ENCODE peak calls at places on chromosomes 4 and X, in eight cellular contexts. E, J, G, N, O, U, I and X are unnamed samples.

GRCh38 chrX:20639115-20639514 is 372.4 kb upstream of the RPS6KA3 start:
- DNase-seq in J (no peak), I (no peak), U (no peak), O (no peak), G (no peak), N (no peak), E (no peak), X (no peak)

GRCh38 chr4:159430896-159431295 is 328.0 kb downstream of the RAPGEF2 start:
- DNase-seq in N (no peak), O (no peak), I (no peak), G (no peak), U (no peak), E (no peak), J (no peak), X (no peak)

GRCh38 chrX:84318661-84319060 is 130.7 kb upstream of the RPS6KA6 start:
- DNase-seq in U (no peak), G (no peak), J (no peak), O (no peak), E (no peak), N (no peak), I (no peak), X (no peak)

GRCh38 chrX:103376979-103377324 is 614 bp downstream of the BEX3 start:
- DNase-seq in U (peak; percentile 32), N (peak; percentile 11), E (peak; percentile 22), J (no peak), O (no peak), G (no peak), I (peak; percentile 8), X (no peak)

GRCh38 chr4:19944251-19944650 is 307.5 kb upstream of the SLIT2 start:
- DNase-seq in O (no peak), U (no peak), I (no peak), N (no peak), J (no peak), E (no peak), G (no peak), X (peak; percentile 27)

GRCh38 chr4:15587649-15588048 is 67.5 kb downstream of the FBXL5 start:
- DNase-seq in U (no peak), J (no peak), N (no peak), O (no peak), I (no peak), G (no peak), E (no peak), X (no peak)

GRCh38 chrX:129721870-129722269 is 16.9 kb upstream of the XPNPEP2 start:
- DNase-seq in U (no peak), E (no peak), O (no peak), N (no peak), I (no peak), G (no peak), J (no peak), X (no peak)

GRCh38 chr4:130808492-130808891 is 1712.5 kb downstream of the C4orf33 start:
- DNase-seq in J (peak; percentile 35), U (peak; percentile 1), G (no peak), N (no peak), I (no peak), E (no peak), O (no peak), X (peak; percentile 2)

GRCh38 chr4:87152310-87153061 is 67.9 kb downstream of the KLHL8 start:
- DNase-seq in O (no peak), U (peak; percentile 13), G (no peak), I (no peak), N (no peak), E (peak; percentile 64), J (no peak), X (no peak)

GRCh38 chr4:150126880-150127236 is 48.6 kb downstream of the DCLK2 start:
- DNase-seq in J (no peak), G (no peak), O (no peak), I (no peak), E (no peak), U (peak; percentile 88), N (peak; percentile 84), X (peak; percentile 71)

GRCh38 chrX:20445109-20445508 is 178.4 kb upstream of the RPS6KA3 start:
- DNase-seq in U (no peak), O (no peak), I (no peak), N (no peak), J (no peak), G (no peak), E (no peak), X (no peak)

GRCh38 chrX:70476934-70477733 is 32.5 kb downstream of the DLG3 start:
- DNase-seq in J (peak; percentile 78), O (peak; percentile 51), G (peak; percentile 6), E (peak; percentile 51), U (peak; percentile 75), I (no peak), N (peak; percentile 71), X (peak; percentile 42)

GRCh38 chr4:155494037-155494718 is 117.4 kb upstream of the MAP9 start:
- DNase-seq in O (no peak), U (no peak), J (no peak), G (no peak), N (no peak), I (no peak), E (no peak), X (no peak)

GRCh38 chr4:87985097-87985886 is 9.8 kb downstream of the SPP1 start:
- DNase-seq in I (no peak), G (peak; percentile 38), J (peak; percentile 58), N (peak; percentile 29), O (no peak), U (peak; percentile 46), E (peak; percentile 69), X (peak; percentile 43)

GRCh38 chr4:179671609-179672008 is 2229.4 kb upstream of the AGA start:
- DNase-seq in U (peak; percentile 16), J (no peak), O (no peak), I (no peak), N (no peak), E (no peak), G (no peak), X (no peak)

GRCh38 chr4:186067757-186068385 is 1.1 kb upstream of the TLR3 start:
- DNase-seq in N (peak; percentile 9), O (peak; percentile 48), I (peak; percentile 9), E (peak; percentile 44), G (peak; percentile 27), U (peak; percentile 28), J (peak; percentile 64), X (no peak)

GRCh38 chr4:108118505-108118904 is 50.2 kb downstream of the LEF1 start:
- DNase-seq in O (no peak), I (no peak), U (no peak), J (no peak), E (no peak), G (no peak), N (no peak), X (peak; percentile 16)

DNA sequence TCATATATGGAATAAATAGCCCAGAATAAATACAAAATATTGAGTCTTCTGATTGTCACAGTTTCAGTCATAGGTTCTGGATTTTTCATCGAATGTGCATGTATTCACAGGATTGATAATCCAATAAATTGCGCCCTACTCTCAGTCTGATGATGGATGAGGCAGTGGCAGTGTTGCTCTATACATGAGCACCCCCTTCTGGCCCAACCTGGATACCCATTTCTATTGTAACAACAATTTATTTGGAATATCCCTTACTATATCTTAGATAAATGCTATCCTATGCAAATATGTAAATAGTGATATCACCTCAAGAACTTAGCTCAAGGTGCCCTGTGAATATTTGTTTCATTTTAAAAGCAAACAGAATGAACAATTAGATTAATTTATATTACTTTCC is 733.7 kb upstream of the PABPC4L start:
- DNase-seq in U (no peak), I (no peak), G (no peak), N (no peak), E (no peak), O (no peak), J (no peak), X (peak; percentile 2)
- TF ChIP-seq CTCF in U (peak; percentile 19), I (no peak), G (no peak), N (no peak), E (no peak), O (no peak), J (peak; percentile 62), X (peak; percentile 34)

DNA sequence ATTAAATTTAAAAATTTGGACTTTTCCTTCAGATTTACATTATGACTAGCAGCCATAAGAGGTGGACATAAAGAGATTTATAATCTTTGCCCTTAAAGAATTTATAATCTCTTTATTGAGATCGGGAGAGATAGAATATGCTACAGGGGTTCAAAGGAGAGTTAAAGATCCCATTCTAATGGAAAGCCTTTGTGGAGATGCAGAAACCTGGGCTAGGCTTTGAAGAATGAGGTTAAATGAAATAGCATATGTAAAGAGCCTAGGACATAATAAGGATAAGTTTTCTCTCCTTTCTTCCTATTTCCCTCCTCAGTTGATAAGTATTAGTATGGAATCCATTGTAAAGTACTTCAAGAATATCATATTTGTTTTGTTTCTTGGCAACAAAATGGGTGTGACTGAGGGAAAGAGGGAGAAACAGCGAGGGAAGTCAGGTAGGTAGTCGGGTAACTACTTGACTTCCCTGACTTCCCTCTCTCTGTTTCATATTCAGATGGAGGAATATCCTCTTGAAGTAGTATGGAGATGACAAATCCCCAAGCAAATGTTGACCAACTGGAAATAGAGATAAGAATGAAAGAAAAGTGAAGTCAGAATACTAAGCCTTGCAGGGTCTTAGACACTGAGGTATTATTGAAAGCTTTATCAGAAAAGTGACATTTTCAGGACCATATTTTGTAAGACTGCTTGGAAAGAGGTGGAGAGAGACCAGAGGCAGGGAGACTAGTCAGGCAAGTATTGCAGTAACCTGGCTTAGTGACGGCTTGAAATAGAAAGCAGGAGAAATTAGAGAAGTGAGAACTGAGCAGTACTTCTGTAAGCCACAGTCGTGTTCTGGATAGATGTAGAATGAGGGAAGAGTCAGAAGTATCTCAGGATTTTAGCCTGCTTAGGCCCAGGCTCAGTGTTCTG is 82.9 kb downstream of the PDLIM5 start:
- DNase-seq in E (no peak), U (no peak), N (no peak), O (no peak), J (no peak), I (no peak), G (no peak), X (no peak)
- H3K4me1 ChIP-seq in E (peaks cover 49% of the 10 kb centered on the region), U (peaks cover 2% of the 10 kb centered on the region), N (peaks cover 39% of the 10 kb centered on the region), O (no peaks in the 10 kb centered on the region), J (peaks cover 46% of the 10 kb centered on the region), I (no peaks in the 10 kb centered on the region), G (peaks cover 59% of the 10 kb centered on the region), X (peaks cover 49% of the 10 kb centered on the region)

DNA sequence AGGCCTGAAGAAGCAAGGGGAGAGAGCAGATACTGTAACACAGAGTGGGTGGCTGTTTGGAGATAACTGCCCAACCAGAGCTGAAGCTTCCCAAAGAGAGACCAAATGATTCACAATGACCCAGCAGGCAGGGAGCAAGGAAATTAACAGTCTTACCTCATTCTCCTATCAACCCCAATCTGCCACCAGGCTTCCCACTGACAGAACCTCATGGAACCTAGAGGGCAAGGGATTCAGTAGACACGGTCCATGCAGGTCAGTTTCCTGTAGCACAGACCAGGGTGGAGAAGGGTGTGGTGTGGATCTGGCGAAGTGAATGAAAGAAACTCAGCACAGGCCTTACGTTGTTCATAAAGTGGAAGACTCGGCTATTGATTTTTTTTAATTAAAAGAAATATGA is 60.7 kb upstream of the ALB start:
- DNase-seq in I (no peak), N (peak; percentile 1), E (no peak), G (no peak), O (no peak), J (no peak), U (peak; percentile 8), X (no peak)
- H3K27ac ChIP-seq in I (no peak overlapping the region), N (no peak overlapping the region), E (no peak overlapping the region), G (no peak overlapping the region), O (no peak overlapping the region), J (no peak overlapping the region), U (no peak overlapping the region), X (no peak overlapping the region)

DNA sequence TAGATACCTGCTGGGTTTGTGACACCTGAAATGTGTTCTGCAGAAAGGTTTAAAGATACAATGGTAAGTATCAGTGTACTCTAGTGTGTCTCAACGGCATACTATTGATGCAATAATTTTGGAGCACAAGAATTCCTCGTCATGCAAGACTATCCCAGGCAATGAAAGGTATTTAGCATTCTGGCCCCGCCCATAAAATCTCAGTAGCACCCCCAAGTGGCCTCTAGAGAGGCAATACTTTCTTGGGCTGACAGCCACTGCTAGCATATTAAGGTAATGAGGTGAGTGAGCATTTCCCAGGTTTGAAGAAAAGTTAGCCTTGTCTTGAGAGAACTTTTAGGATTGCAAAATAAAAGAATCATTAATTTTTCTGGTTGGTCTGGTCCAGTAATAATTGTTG is 24.0 kb downstream of the TAB3 start:
- DNase-seq in U (no peak), I (no peak), G (no peak), J (no peak), O (no peak), E (peak; percentile 33), N (no peak), X (no peak)
- TF ChIP-seq CTCF in U (no peak), I (no peak), G (no peak), J (peak; percentile 49), O (no peak), E (no peak), N (no peak), X (peak; percentile 47)